ENCODE peak calls at places on chromosomes 11 and 22, in eight cellular contexts. One of them, this sample, is unnamed.

GRCh38 chr11:128625316-128625715 is 38.0 kb upstream of the ETS1 start:
- DNase-seq in COR-L47: no peak
- DNase-seq in NAMALWA: no peak
- DNase-seq in stimulated activated CD4-positive, alpha-beta T cell treated with anti-CD3 and anti-CD28 coated beads, Interleukin-12 subunit alpha, Interleukin-12 subunit beta, amount 100 ng/mL, for 4 hours: no peak
- DNase-seq in Kasumi-1: no peak
- DNase-seq in tibial nerve: no peak
- DNase-seq in RWPE1: no peak
- DNase-seq in occipital lobe: no peak
- DNase-seq in this sample: no peak

GRCh38 chr22:36162127-36163034 is 1.8 kb upstream of the APOL3 start:
- DNase-seq in tibial nerve: no peak
- DNase-seq in occipital lobe: no peak
- DNase-seq in NAMALWA: peak
- DNase-seq in stimulated activated CD4-positive, alpha-beta T cell treated with anti-CD3 and anti-CD28 coated beads, Interleukin-12 subunit alpha, Interleukin-12 subunit beta, amount 100 ng/mL, for 4 hours: no peak
- DNase-seq in Kasumi-1: no peak
- DNase-seq in COR-L47: no peak
- DNase-seq in RWPE1: no peak
- DNase-seq in this sample: no peak

GRCh38 chr11:64759722-64760719 is at the start of gene PYGM:
- DNase-seq in tibial nerve: no peak
- DNase-seq in NAMALWA: no peak
- DNase-seq in stimulated activated CD4-positive, alpha-beta T cell treated with anti-CD3 and anti-CD28 coated beads, Interleukin-12 subunit alpha, Interleukin-12 subunit beta, amount 100 ng/mL, for 4 hours: no peak
- DNase-seq in COR-L47: no peak
- DNase-seq in occipital lobe: no peak
- DNase-seq in RWPE1: no peak
- DNase-seq in Kasumi-1: no peak
- DNase-seq in this sample: no peak

GRCh38 chr22:44395116-44396005 is 82.6 kb upstream of the SHISAL1 start:
- DNase-seq in stimulated activated CD4-positive, alpha-beta T cell treated with anti-CD3 and anti-CD28 coated beads, Interleukin-12 subunit alpha, Interleukin-12 subunit beta, amount 100 ng/mL, for 4 hours: no peak
- DNase-seq in COR-L47: no peak
- DNase-seq in Kasumi-1: no peak
- DNase-seq in RWPE1: no peak
- DNase-seq in occipital lobe: no peak
- DNase-seq in NAMALWA: no peak
- DNase-seq in tibial nerve: no peak
- DNase-seq in this sample: no peak

GRCh38 chr11:13941790-13942189 is 20.7 kb upstream of the SPON1 start:
- DNase-seq in Kasumi-1: no peak
- DNase-seq in NAMALWA: no peak
- DNase-seq in tibial nerve: no peak
- DNase-seq in RWPE1: no peak
- DNase-seq in COR-L47: no peak
- DNase-seq in stimulated activated CD4-positive, alpha-beta T cell treated with anti-CD3 and anti-CD28 coated beads, Interleukin-12 subunit alpha, Interleukin-12 subunit beta, amount 100 ng/mL, for 4 hours: no peak
- DNase-seq in occipital lobe: no peak
- DNase-seq in this sample: no peak

GRCh38 chr11:113957016-113957415 is 17.9 kb upstream of the HTR3A start:
- DNase-seq in stimulated activated CD4-positive, alpha-beta T cell treated with anti-CD3 and anti-CD28 coated beads, Interleukin-12 subunit alpha, Interleukin-12 subunit beta, amount 100 ng/mL, for 4 hours: no peak
- DNase-seq in RWPE1: no peak
- DNase-seq in NAMALWA: no peak
- DNase-seq in occipital lobe: no peak
- DNase-seq in tibial nerve: no peak
- DNase-seq in COR-L47: no peak
- DNase-seq in Kasumi-1: no peak
- DNase-seq in this sample: peak

GRCh38 chr11:68750988-68751325 is 363 bp downstream of the TESMIN start:
- DNase-seq in COR-L47: no peak
- DNase-seq in Kasumi-1: no peak
- DNase-seq in RWPE1: no peak
- DNase-seq in NAMALWA: no peak
- DNase-seq in stimulated activated CD4-positive, alpha-beta T cell treated with anti-CD3 and anti-CD28 coated beads, Interleukin-12 subunit alpha, Interleukin-12 subunit beta, amount 100 ng/mL, for 4 hours: no peak
- DNase-seq in occipital lobe: no peak
- DNase-seq in tibial nerve: no peak
- DNase-seq in this sample: no peak

GRCh38 chr22:31637375-31637937 is 24.6 kb downstream of the PISD start:
- DNase-seq in COR-L47: no peak
- DNase-seq in occipital lobe: no peak
- DNase-seq in NAMALWA: peak
- DNase-seq in RWPE1: no peak
- DNase-seq in Kasumi-1: peak
- DNase-seq in tibial nerve: no peak
- DNase-seq in stimulated activated CD4-positive, alpha-beta T cell treated with anti-CD3 and anti-CD28 coated beads, Interleukin-12 subunit alpha, Interleukin-12 subunit beta, amount 100 ng/mL, for 4 hours: no peak
- DNase-seq in this sample: no peak

GRCh38 chr22:26648011-26648497 is 9.3 kb upstream of the MIAT start:
- DNase-seq in COR-L47: peak
- DNase-seq in Kasumi-1: peak
- DNase-seq in stimulated activated CD4-positive, alpha-beta T cell treated with anti-CD3 and anti-CD28 coated beads, Interleukin-12 subunit alpha, Interleukin-12 subunit beta, amount 100 ng/mL, for 4 hours: no peak
- DNase-seq in NAMALWA: peak
- DNase-seq in RWPE1: no peak
- DNase-seq in tibial nerve: no peak
- DNase-seq in occipital lobe: peak
- DNase-seq in this sample: peak

GRCh38 chr22:46287873-46288751 is 8.6 kb upstream of the GTSE1 start:
- DNase-seq in Kasumi-1: peak
- DNase-seq in NAMALWA: peak
- DNase-seq in stimulated activated CD4-positive, alpha-beta T cell treated with anti-CD3 and anti-CD28 coated beads, Interleukin-12 subunit alpha, Interleukin-12 subunit beta, amount 100 ng/mL, for 4 hours: no peak
- DNase-seq in COR-L47: no peak
- DNase-seq in tibial nerve: no peak
- DNase-seq in occipital lobe: no peak
- DNase-seq in RWPE1: no peak
- DNase-seq in this sample: no peak

GRCh38 chr11:125082611-125083311 is 19.7 kb downstream of the SLC37A2 start:
- DNase-seq in stimulated activated CD4-positive, alpha-beta T cell treated with anti-CD3 and anti-CD28 coated beads, Interleukin-12 subunit alpha, Interleukin-12 subunit beta, amount 100 ng/mL, for 4 hours: no peak
- DNase-seq in RWPE1: peak
- DNase-seq in occipital lobe: no peak
- DNase-seq in Kasumi-1: no peak
- DNase-seq in NAMALWA: no peak
- DNase-seq in tibial nerve: no peak
- DNase-seq in COR-L47: no peak
- DNase-seq in this sample: no peak

GRCh38 chr22:29142116-29142515 is 63.6 kb upstream of the EMID1 start:
- DNase-seq in NAMALWA: no peak
- DNase-seq in RWPE1: no peak
- DNase-seq in COR-L47: no peak
- DNase-seq in Kasumi-1: no peak
- DNase-seq in occipital lobe: no peak
- DNase-seq in stimulated activated CD4-positive, alpha-beta T cell treated with anti-CD3 and anti-CD28 coated beads, Interleukin-12 subunit alpha, Interleukin-12 subunit beta, amount 100 ng/mL, for 4 hours: no peak
- DNase-seq in tibial nerve: no peak
- DNase-seq in this sample: no peak

GRCh38 chr11:6734616-6735015 is 37.2 kb downstream of the OR2AG2 start:
- DNase-seq in RWPE1: no peak
- DNase-seq in COR-L47: no peak
- DNase-seq in occipital lobe: no peak
- DNase-seq in Kasumi-1: no peak
- DNase-seq in NAMALWA: no peak
- DNase-seq in stimulated activated CD4-positive, alpha-beta T cell treated with anti-CD3 and anti-CD28 coated beads, Interleukin-12 subunit alpha, Interleukin-12 subunit beta, amount 100 ng/mL, for 4 hours: no peak
- DNase-seq in tibial nerve: no peak
- DNase-seq in this sample: no peak